ENCODE peak calls at places on chromosomes 7 and 10, in ten cellular contexts. One of them, this sample, is unnamed.

GRCh38 chr10:127376071-127376470 is 173.0 kb upstream of the NPS start:
- DNase-seq in H9: no peak
- DNase-seq in CD8-positive, alpha-beta memory T cell: no peak
- DNase-seq in cardiac muscle cell: no peak
- DNase-seq in HCT116: no peak
- DNase-seq in uterus: no peak
- DNase-seq in OCI-LY7: no peak
- DNase-seq in heart left ventricle: no peak
- DNase-seq in naive thymus-derived CD4-positive, alpha-beta T cell: no peak
- DNase-seq in Panc1: no peak
- DNase-seq in this sample: no peak

GRCh38 chr7:147485660-147486210 is 1104.8 kb upstream of the C7orf33 start:
- DNase-seq in H9: no peak
- DNase-seq in CD8-positive, alpha-beta memory T cell: no peak
- DNase-seq in cardiac muscle cell: no peak
- DNase-seq in HCT116: no peak
- DNase-seq in uterus: no peak
- DNase-seq in OCI-LY7: no peak
- DNase-seq in heart left ventricle: no peak
- DNase-seq in naive thymus-derived CD4-positive, alpha-beta T cell: no peak
- DNase-seq in Panc1: no peak
- DNase-seq in this sample: no peak

GRCh38 chr7:134442441-134443220 is 16.3 kb downstream of the AKR1B1 start:
- DNase-seq in H9: no peak
- DNase-seq in CD8-positive, alpha-beta memory T cell: no peak
- DNase-seq in cardiac muscle cell: no peak
- DNase-seq in HCT116: no peak
- DNase-seq in uterus: no peak
- DNase-seq in OCI-LY7: no peak
- DNase-seq in heart left ventricle: no peak
- DNase-seq in naive thymus-derived CD4-positive, alpha-beta T cell: no peak
- DNase-seq in Panc1: no peak
- DNase-seq in this sample: no peak

GRCh38 chr7:105277341-105277740 is 111.4 kb downstream of the SRPK2 start:
- DNase-seq in H9: no peak
- DNase-seq in CD8-positive, alpha-beta memory T cell: no peak
- DNase-seq in cardiac muscle cell: no peak
- DNase-seq in HCT116: no peak
- DNase-seq in uterus: no peak
- DNase-seq in OCI-LY7: no peak
- DNase-seq in heart left ventricle: no peak
- DNase-seq in naive thymus-derived CD4-positive, alpha-beta T cell: no peak
- DNase-seq in Panc1: no peak
- DNase-seq in this sample: no peak

GRCh38 chr10:75071756-75072155 is 39.7 kb upstream of the SAMD8 start:
- DNase-seq in H9: no peak
- DNase-seq in CD8-positive, alpha-beta memory T cell: no peak
- DNase-seq in cardiac muscle cell: no peak
- DNase-seq in HCT116: no peak
- DNase-seq in uterus: no peak
- DNase-seq in OCI-LY7: no peak
- DNase-seq in heart left ventricle: no peak
- DNase-seq in naive thymus-derived CD4-positive, alpha-beta T cell: no peak
- DNase-seq in Panc1: no peak
- DNase-seq in this sample: no peak

GRCh38 chr10:124715479-124715878 is 28.7 kb downstream of the FAM53B start:
- DNase-seq in H9: no peak
- DNase-seq in CD8-positive, alpha-beta memory T cell: no peak
- DNase-seq in cardiac muscle cell: no peak
- DNase-seq in HCT116: no peak
- DNase-seq in uterus: no peak
- DNase-seq in OCI-LY7: no peak
- DNase-seq in heart left ventricle: no peak
- DNase-seq in naive thymus-derived CD4-positive, alpha-beta T cell: no peak
- DNase-seq in Panc1: no peak
- DNase-seq in this sample: no peak

GRCh38 chr7:19369182-19369581 is 224.0 kb upstream of the FERD3L start:
- DNase-seq in H9: no peak
- DNase-seq in CD8-positive, alpha-beta memory T cell: no peak
- DNase-seq in cardiac muscle cell: no peak
- DNase-seq in HCT116: no peak
- DNase-seq in uterus: no peak
- DNase-seq in OCI-LY7: no peak
- DNase-seq in heart left ventricle: no peak
- DNase-seq in naive thymus-derived CD4-positive, alpha-beta T cell: no peak
- DNase-seq in Panc1: no peak
- DNase-seq in this sample: no peak

GRCh38 chr10:10492420-10492819 is 525.3 kb upstream of the CELF2 start:
- DNase-seq in H9: no peak
- DNase-seq in CD8-positive, alpha-beta memory T cell: no peak
- DNase-seq in cardiac muscle cell: no peak
- DNase-seq in HCT116: no peak
- DNase-seq in uterus: no peak
- DNase-seq in OCI-LY7: no peak
- DNase-seq in heart left ventricle: no peak
- DNase-seq in naive thymus-derived CD4-positive, alpha-beta T cell: no peak
- DNase-seq in Panc1: no peak
- DNase-seq in this sample: no peak

GRCh38 chr10:93462881-93463280 is 19.3 kb downstream of the MYOF start:
- DNase-seq in H9: no peak
- DNase-seq in CD8-positive, alpha-beta memory T cell: no peak
- DNase-seq in cardiac muscle cell: no peak
- DNase-seq in HCT116: no peak
- DNase-seq in uterus: peak; percentile 63
- DNase-seq in OCI-LY7: peak; percentile 21
- DNase-seq in heart left ventricle: no peak
- DNase-seq in naive thymus-derived CD4-positive, alpha-beta T cell: no peak
- DNase-seq in Panc1: no peak
- DNase-seq in this sample: no peak

GRCh38 chr10:22816298-22816653 is 101.9 kb upstream of the PIP4K2A start:
- DNase-seq in H9: no peak
- DNase-seq in CD8-positive, alpha-beta memory T cell: no peak
- DNase-seq in cardiac muscle cell: no peak
- DNase-seq in HCT116: peak; percentile 89
- DNase-seq in uterus: no peak
- DNase-seq in OCI-LY7: no peak
- DNase-seq in heart left ventricle: no peak
- DNase-seq in naive thymus-derived CD4-positive, alpha-beta T cell: no peak
- DNase-seq in Panc1: peak; percentile 32
- DNase-seq in this sample: no peak

GRCh38 chr7:1931248-1931950 is 261.3 kb downstream of the ELFN1 start:
- DNase-seq in H9: no peak
- DNase-seq in CD8-positive, alpha-beta memory T cell: no peak
- DNase-seq in cardiac muscle cell: no peak
- DNase-seq in HCT116: no peak
- DNase-seq in uterus: no peak
- DNase-seq in OCI-LY7: no peak
- DNase-seq in heart left ventricle: no peak
- DNase-seq in naive thymus-derived CD4-positive, alpha-beta T cell: no peak
- DNase-seq in Panc1: no peak
- DNase-seq in this sample: no peak

GRCh38 chr10:127908958-127909267 is 2.0 kb downstream of the PTPRE start:
- DNase-seq in H9: no peak
- DNase-seq in CD8-positive, alpha-beta memory T cell: no peak
- DNase-seq in cardiac muscle cell: no peak
- DNase-seq in HCT116: no peak
- DNase-seq in uterus: no peak
- DNase-seq in OCI-LY7: no peak
- DNase-seq in heart left ventricle: no peak
- DNase-seq in naive thymus-derived CD4-positive, alpha-beta T cell: no peak
- DNase-seq in Panc1: no peak
- DNase-seq in this sample: no peak

GRCh38 chr7:151453326-151453791 is 13.4 kb upstream of the CRYGN start:
- DNase-seq in H9: peak; percentile 39
- DNase-seq in CD8-positive, alpha-beta memory T cell: no peak
- DNase-seq in cardiac muscle cell: no peak
- DNase-seq in HCT116: no peak
- DNase-seq in uterus: no peak
- DNase-seq in OCI-LY7: no peak
- DNase-seq in heart left ventricle: no peak
- DNase-seq in naive thymus-derived CD4-positive, alpha-beta T cell: peak; percentile 19
- DNase-seq in Panc1: no peak
- DNase-seq in this sample: no peak

GRCh38 chr7:37993060-37993501 is 72.6 kb downstream of the EPDR1 start:
- DNase-seq in H9: no peak
- DNase-seq in CD8-positive, alpha-beta memory T cell: no peak
- DNase-seq in cardiac muscle cell: no peak
- DNase-seq in HCT116: no peak
- DNase-seq in uterus: no peak
- DNase-seq in OCI-LY7: no peak
- DNase-seq in heart left ventricle: no peak
- DNase-seq in naive thymus-derived CD4-positive, alpha-beta T cell: no peak
- DNase-seq in Panc1: no peak
- DNase-seq in this sample: no peak

GRCh38 chr10:28087675-28088351 is 88.9 kb upstream of the ODAD2 start:
- DNase-seq in H9: no peak
- DNase-seq in CD8-positive, alpha-beta memory T cell: no peak
- DNase-seq in cardiac muscle cell: no peak
- DNase-seq in HCT116: no peak
- DNase-seq in uterus: no peak
- DNase-seq in OCI-LY7: no peak
- DNase-seq in heart left ventricle: no peak
- DNase-seq in naive thymus-derived CD4-positive, alpha-beta T cell: no peak
- DNase-seq in Panc1: no peak
- DNase-seq in this sample: no peak

GRCh38 chr7:82194011-82194410 is 249.6 kb downstream of the CACNA2D1 start:
- DNase-seq in H9: no peak
- DNase-seq in CD8-positive, alpha-beta memory T cell: no peak
- DNase-seq in cardiac muscle cell: no peak
- DNase-seq in HCT116: no peak
- DNase-seq in uterus: no peak
- DNase-seq in OCI-LY7: no peak
- DNase-seq in heart left ventricle: no peak
- DNase-seq in naive thymus-derived CD4-positive, alpha-beta T cell: no peak
- DNase-seq in Panc1: no peak
- DNase-seq in this sample: no peak

GRCh38 chr10:53957401-53957800 is 843.6 kb downstream of the PCDH15 start:
- DNase-seq in H9: no peak
- DNase-seq in CD8-positive, alpha-beta memory T cell: no peak
- DNase-seq in cardiac muscle cell: no peak
- DNase-seq in HCT116: no peak
- DNase-seq in uterus: no peak
- DNase-seq in OCI-LY7: no peak
- DNase-seq in heart left ventricle: no peak
- DNase-seq in naive thymus-derived CD4-positive, alpha-beta T cell: no peak
- DNase-seq in Panc1: no peak
- DNase-seq in this sample: no peak

GRCh38 chr10:24938525-24938924 is 13.9 kb downstream of the PRTFDC1 start:
- DNase-seq in H9: no peak
- DNase-seq in CD8-positive, alpha-beta memory T cell: no peak
- DNase-seq in cardiac muscle cell: no peak
- DNase-seq in HCT116: no peak
- DNase-seq in uterus: no peak
- DNase-seq in OCI-LY7: no peak
- DNase-seq in heart left ventricle: no peak
- DNase-seq in naive thymus-derived CD4-positive, alpha-beta T cell: no peak
- DNase-seq in Panc1: no peak
- DNase-seq in this sample: no peak

GRCh38 chr10:19945275-19945674 is 129.0 kb downstream of the PLXDC2 start:
- DNase-seq in H9: no peak
- DNase-seq in CD8-positive, alpha-beta memory T cell: no peak
- DNase-seq in cardiac muscle cell: no peak
- DNase-seq in HCT116: no peak
- DNase-seq in uterus: no peak
- DNase-seq in OCI-LY7: no peak
- DNase-seq in heart left ventricle: no peak
- DNase-seq in naive thymus-derived CD4-positive, alpha-beta T cell: no peak
- DNase-seq in Panc1: no peak
- DNase-seq in this sample: peak; percentile 49

GRCh38 chr7:70738080-70738479 is 393.9 kb upstream of the GALNT17 start:
- DNase-seq in H9: no peak
- DNase-seq in CD8-positive, alpha-beta memory T cell: no peak
- DNase-seq in cardiac muscle cell: no peak
- DNase-seq in HCT116: no peak
- DNase-seq in uterus: no peak
- DNase-seq in OCI-LY7: no peak
- DNase-seq in heart left ventricle: no peak
- DNase-seq in naive thymus-derived CD4-positive, alpha-beta T cell: no peak
- DNase-seq in Panc1: no peak
- DNase-seq in this sample: no peak

GRCh38 chr7:101614939-101615302 is 14.2 kb downstream of the MYL10 start:
- DNase-seq in H9: no peak
- DNase-seq in CD8-positive, alpha-beta memory T cell: no peak
- DNase-seq in cardiac muscle cell: no peak
- DNase-seq in HCT116: no peak
- DNase-seq in uterus: no peak
- DNase-seq in OCI-LY7: no peak
- DNase-seq in heart left ventricle: no peak
- DNase-seq in naive thymus-derived CD4-positive, alpha-beta T cell: no peak
- DNase-seq in Panc1: no peak
- DNase-seq in this sample: no peak

GRCh38 chr10:73886625-73887024 is 12.3 kb upstream of the CAMK2G start:
- DNase-seq in H9: no peak
- DNase-seq in CD8-positive, alpha-beta memory T cell: no peak
- DNase-seq in cardiac muscle cell: no peak
- DNase-seq in HCT116: no peak
- DNase-seq in uterus: no peak
- DNase-seq in OCI-LY7: no peak
- DNase-seq in heart left ventricle: no peak
- DNase-seq in naive thymus-derived CD4-positive, alpha-beta T cell: no peak
- DNase-seq in Panc1: no peak
- DNase-seq in this sample: no peak
- H3K4me1 ChIP-seq in H9: no peaks in the 10 kb centered on the region
- H3K4me1 ChIP-seq in CD8-positive, alpha-beta memory T cell: no peaks in the 10 kb centered on the region
- H3K4me1 ChIP-seq in cardiac muscle cell: peaks cover 15% of the 10 kb centered on the region
- H3K4me1 ChIP-seq in HCT116: peaks cover 74% of the 10 kb centered on the region
- H3K4me1 ChIP-seq in uterus: peaks cover 20% of the 10 kb centered on the region
- H3K4me1 ChIP-seq in OCI-LY7: no peaks in the 10 kb centered on the region
- H3K4me1 ChIP-seq in heart left ventricle: peaks cover 34% of the 10 kb centered on the region
- H3K4me1 ChIP-seq in naive thymus-derived CD4-positive, alpha-beta T cell: no peaks in the 10 kb centered on the region
- H3K4me1 ChIP-seq in Panc1: peaks cover 37% of the 10 kb centered on the region
- H3K4me1 ChIP-seq in this sample: peaks cover 33% of the 10 kb centered on the region

GRCh38 chr7:47032171-47032915 is 549.6 kb downstream of the TNS3 start:
- DNase-seq in H9: no peak
- DNase-seq in CD8-positive, alpha-beta memory T cell: no peak
- DNase-seq in cardiac muscle cell: no peak
- DNase-seq in HCT116: no peak
- DNase-seq in uterus: peak; percentile 74
- DNase-seq in OCI-LY7: no peak
- DNase-seq in heart left ventricle: no peak
- DNase-seq in naive thymus-derived CD4-positive, alpha-beta T cell: no peak
- DNase-seq in Panc1: no peak
- DNase-seq in this sample: no peak
- H3K27ac ChIP-seq in H9: no peak overlapping the region
- H3K27ac ChIP-seq in CD8-positive, alpha-beta memory T cell: no peak overlapping the region
- H3K27ac ChIP-seq in cardiac muscle cell: no peak overlapping the region
- H3K27ac ChIP-seq in HCT116: no peak overlapping the region
- H3K27ac ChIP-seq in uterus: peak overlapping the region; percentile 64
- H3K27ac ChIP-seq in OCI-LY7: no peak overlapping the region
- H3K27ac ChIP-seq in heart left ventricle: peak overlapping the region; percentile 27
- H3K27ac ChIP-seq in naive thymus-derived CD4-positive, alpha-beta T cell: no peak overlapping the region
- H3K27ac ChIP-seq in Panc1: no peak overlapping the region
- H3K27ac ChIP-seq in this sample: peak overlapping the region; percentile 51

GRCh38 chr10:35127289-35127891 is 744 bp downstream of the CREM start:
- DNase-seq in H9: no peak
- DNase-seq in CD8-positive, alpha-beta memory T cell: peak; percentile 52
- DNase-seq in cardiac muscle cell: peak; percentile 24
- DNase-seq in HCT116: no peak
- DNase-seq in uterus: peak; percentile 63
- DNase-seq in OCI-LY7: peak; percentile 40
- DNase-seq in heart left ventricle: peak; percentile 76
- DNase-seq in naive thymus-derived CD4-positive, alpha-beta T cell: peak; percentile 74
- DNase-seq in Panc1: no peak
- DNase-seq in this sample: peak; percentile 66
- H3K4me1 ChIP-seq in H9: no peaks in the 10 kb centered on the region
- H3K4me1 ChIP-seq in CD8-positive, alpha-beta memory T cell: peaks cover 43% of the 10 kb centered on the region
- H3K4me1 ChIP-seq in cardiac muscle cell: peaks cover 34% of the 10 kb centered on the region
- H3K4me1 ChIP-seq in HCT116: peaks cover 21% of the 10 kb centered on the region
- H3K4me1 ChIP-seq in uterus: peaks cover 5% of the 10 kb centered on the region
- H3K4me1 ChIP-seq in OCI-LY7: peaks cover 49% of the 10 kb centered on the region
- H3K4me1 ChIP-seq in heart left ventricle: no peaks in the 10 kb centered on the region
- H3K4me1 ChIP-seq in naive thymus-derived CD4-positive, alpha-beta T cell: peaks cover 24% of the 10 kb centered on the region
- H3K4me1 ChIP-seq in Panc1: peaks cover 3% of the 10 kb centered on the region
- H3K4me1 ChIP-seq in this sample: peaks cover 31% of the 10 kb centered on the region

GRCh38 chr10:132575320-132576201 is 38.0 kb downstream of the INPP5A start:
- DNase-seq in H9: no peak
- DNase-seq in CD8-positive, alpha-beta memory T cell: no peak
- DNase-seq in cardiac muscle cell: no peak
- DNase-seq in HCT116: no peak
- DNase-seq in uterus: no peak
- DNase-seq in OCI-LY7: no peak
- DNase-seq in heart left ventricle: no peak
- DNase-seq in naive thymus-derived CD4-positive, alpha-beta T cell: peak; percentile 46
- DNase-seq in Panc1: peak; percentile 32
- DNase-seq in this sample: no peak
- H3K27ac ChIP-seq in H9: no peak overlapping the region
- H3K27ac ChIP-seq in CD8-positive, alpha-beta memory T cell: no peak overlapping the region
- H3K27ac ChIP-seq in cardiac muscle cell: peak overlapping the region; percentile 76
- H3K27ac ChIP-seq in HCT116: no peak overlapping the region
- H3K27ac ChIP-seq in uterus: peak overlapping the region; percentile 10
- H3K27ac ChIP-seq in OCI-LY7: no peak overlapping the region
- H3K27ac ChIP-seq in heart left ventricle: no peak overlapping the region
- H3K27ac ChIP-seq in naive thymus-derived CD4-positive, alpha-beta T cell: no peak overlapping the region
- H3K27ac ChIP-seq in Panc1: peak overlapping the region; percentile 75
- H3K27ac ChIP-seq in this sample: peak overlapping the region; percentile 15